ENCODE peak calls at places on chromosomes 6 and 20, in four cellular contexts. T is HCT116, H is HepG2, Z is K562. R is an unnamed sample. For H3K4me1, the result is how much of the 10 kb centered on the place peaks cover.

GRCh38 chr20:60069626-60070025 is 111.4 kb downstream of the CDH26 start:
- DNase-seq in T (no peak), H (no peak), Z (no peak), R (no peak)

GRCh38 chr20:44038681-44039123 is 124.0 kb downstream of the TOX2 start:
- DNase-seq in T (no peak), H (no peak), Z (no peak), R (no peak)

GRCh38 chr6:85163553-85163952 is 286.3 kb upstream of the NT5E start:
- DNase-seq in T (no peak), H (no peak), Z (no peak), R (no peak)

GRCh38 chr20:49747707-49748524 is 34.2 kb upstream of the B4GALT5 start:
- DNase-seq in T (no peak), H (peak), Z (peak), R (no peak)

GRCh38 chr6:37111156-37111461 is 58.8 kb upstream of the PIM1 start:
- DNase-seq in T (no peak), H (no peak), Z (no peak), R (no peak)

GRCh38 chr6:21348462-21349195 is 244.9 kb upstream of the SOX4 start:
- DNase-seq in T (no peak), H (no peak), Z (no peak), R (peak)

GRCh38 chr6:111660531-111660930 is 54.9 kb upstream of the TRAF3IP2 start:
- DNase-seq in T (no peak), H (no peak), Z (no peak), R (no peak)

GRCh38 chr20:15895560-15896084 is 677.6 kb downstream of the KIF16B start:
- DNase-seq in T (no peak), H (no peak), Z (no peak), R (no peak)

GRCh38 chr6:16154904-16155303 is 26.0 kb downstream of the MYLIP start:
- DNase-seq in T (no peak), H (no peak), Z (no peak), R (no peak)

GRCh38 chr20:49349678-49350077 is 71.8 kb upstream of the ZNFX1 start:
- DNase-seq in T (no peak), H (no peak), Z (no peak), R (no peak)

GRCh38 chr6:170128346-170128745 is 162.5 kb downstream of the DLL1 start:
- DNase-seq in T (no peak), H (no peak), Z (no peak), R (no peak)

GRCh38 chr6:81696505-81696904 is 56.0 kb downstream of the TENT5A start:
- DNase-seq in T (no peak), H (peak), Z (no peak), R (no peak)

GRCh38 chr6:30855429-30856069 is 28.8 kb upstream of the DDR1 start:
- DNase-seq in T (no peak), H (peak), Z (no peak), R (no peak)

GRCh38 chr6:161439093-161439492 is 165.2 kb upstream of the AGPAT4 start:
- DNase-seq in T (peak), H (no peak), Z (peak), R (peak)

GRCh38 chr6:105835373-105835772 is 250.8 kb upstream of the PRDM1 start:
- DNase-seq in T (peak), H (peak), Z (peak), R (no peak)

GRCh38 chr6:141203902-141204575 is 928.7 kb upstream of the GJE1 start:
- DNase-seq in T (no peak), H (no peak), Z (no peak), R (no peak)

GRCh38 chr6:25878721-25879322 is 4.8 kb upstream of the SLC17A3 start:
- DNase-seq in T (no peak), H (no peak), Z (no peak), R (no peak)

GRCh38 chr6:33609444-33610034 is 11.6 kb upstream of the ITPR3 start:
- DNase-seq in T (no peak), H (no peak), Z (no peak), R (no peak)

GRCh38 chr6:140385686-140386085 is 1011.2 kb upstream of the CITED2 start:
- DNase-seq in T (no peak), H (no peak), Z (no peak), R (no peak)

GRCh38 chr6:1624071-1624847 is 14.5 kb downstream of the FOXC1 start:
- DNase-seq in T (no peak), H (no peak), Z (no peak), R (no peak)

GRCh38 chr20:44268802-44269201 is 21.7 kb downstream of the GDAP1L1 start:
- DNase-seq in T (no peak), H (no peak), Z (no peak), R (no peak)

GRCh38 chr6:101614774-101615173 is 221.3 kb downstream of the GRIK2 start:
- DNase-seq in T (peak), H (no peak), Z (no peak), R (peak)

GRCh38 chr6:87291879-87292278 is 30.5 kb upstream of the SMIM8 start:
- DNase-seq in T (no peak), H (no peak), Z (no peak), R (no peak)

GRCh38 chr6:3559561-3559960 is 102.7 kb upstream of the SLC22A23 start:
- DNase-seq in T (no peak), H (no peak), Z (no peak), R (no peak)

GRCh38 chr6:143806282-143807102 is 36.6 kb upstream of the LTV1 start:
- DNase-seq in T (no peak), H (no peak), Z (peak), R (no peak)

GRCh38 chr20:58995461-58996225 is 11.4 kb downstream of the CTSZ start:
- DNase-seq in T (no peak), H (peak), Z (no peak), R (no peak)

GRCh38 chr6:128605961-128606360 is 85.6 kb upstream of the PTPRK start:
- DNase-seq in T (no peak), H (no peak), Z (no peak), R (no peak)

GRCh38 chr6:122530440-122531046 is 58.9 kb upstream of the SERINC1 start:
- DNase-seq in T (peak), H (peak), Z (peak), R (peak)

GRCh38 chr20:2984956-2985661 is 58.3 kb upstream of the GNRH2 start:
- DNase-seq in T (no peak), H (no peak), Z (no peak), R (no peak)

GRCh38 chr6:169291148-169291547 is 37.5 kb upstream of the THBS2 start:
- DNase-seq in T (no peak), H (no peak), Z (no peak), R (no peak)

GRCh38 chr6:21037453-21037852 is 503.2 kb downstream of the CDKAL1 start:
- DNase-seq in T (no peak), H (no peak), Z (no peak), R (no peak)

GRCh38 chr6:137111296-137112066 is 62.0 kb downstream of the IL22RA2 start:
- DNase-seq in T (no peak), H (no peak), Z (no peak), R (no peak)

GRCh38 chr6:36769676-36770499 is 69.4 kb downstream of the CPNE5 start:
- DNase-seq in T (no peak), H (no peak), Z (no peak), R (no peak)

GRCh38 chr6:129671442-129672344 is 38.3 kb downstream of the ARHGAP18 start:
- DNase-seq in T (no peak), H (peak), Z (peak), R (no peak)

DNA sequence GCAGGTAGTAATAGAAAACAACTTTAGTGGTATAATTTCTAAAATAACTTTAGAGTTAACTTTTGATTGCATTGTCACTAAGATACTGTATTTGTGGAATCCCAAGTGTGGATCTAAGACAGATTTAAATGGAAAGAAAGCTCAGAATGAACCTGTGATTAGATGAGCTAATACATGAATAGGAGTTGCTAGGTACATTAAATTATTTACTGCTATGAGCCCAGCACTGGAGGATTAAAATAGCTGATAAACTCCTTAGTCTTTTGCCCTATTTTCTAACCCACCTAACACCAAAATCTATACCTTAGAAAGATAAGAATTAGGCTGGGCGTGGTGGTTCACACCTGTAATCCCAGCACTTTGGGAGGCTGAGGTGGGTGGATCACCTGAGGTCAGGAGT is 10.8 kb downstream of the SNRPC start:
- DNase-seq in T (no peak), H (no peak), Z (no peak), R (no peak)
- H3K4me1 ChIP-seq in T (under half), H (under half), Z (under half), R (under half)

GRCh38 chr20:19015326-19015725 is 197.1 kb upstream of the SLC24A3 start:
- DNase-seq in T (no peak), H (no peak), Z (no peak), R (no peak)
- TF ChIP-seq TCF7L2 in T (no peak), H (no peak), Z (no peak), R (no peak)

GRCh38 chr20:17875106-17875980 is 93.3 kb downstream of the SNX5 start:
- DNase-seq in T (no peak), H (peak), Z (no peak), R (no peak)
- H3K4me3 ChIP-seq in T (no peak), H (peak), Z (no peak), R (no peak)

GRCh38 chr20:61967300-61967699 is 98.4 kb downstream of the TAF4 start:
- DNase-seq in T (no peak), H (no peak), Z (no peak), R (no peak)

GRCh38 chr20:61966492-61967244 is 99.0 kb downstream of the TAF4 start:
- DNase-seq in T (no peak), H (peak), Z (no peak), R (no peak)

GRCh38 chr20:61969806-61970205 is 95.9 kb downstream of the TAF4 start:
- DNase-seq in T (no peak), H (no peak), Z (no peak), R (no peak)

GRCh38 chr20:61968932-61969331 is 96.7 kb downstream of the TAF4 start:
- DNase-seq in T (no peak), H (no peak), Z (no peak), R (no peak)

GRCh38 chr20:61968036-61968810 is 97.5 kb downstream of the TAF4 start:
- DNase-seq in T (no peak), H (no peak), Z (no peak), R (no peak)
- H3K4me1 ChIP-seq in T (under half), H (under half), Z (under half), R (under half)

GRCh38 chr6:117521785-117522502 is 39.5 kb downstream of the DCBLD1 start:
- DNase-seq in T (no peak), H (no peak), Z (no peak), R (no peak)
- TF ChIP-seq TCF7L2 in T (no peak), H (no peak), Z (no peak), R (no peak)

DNA sequence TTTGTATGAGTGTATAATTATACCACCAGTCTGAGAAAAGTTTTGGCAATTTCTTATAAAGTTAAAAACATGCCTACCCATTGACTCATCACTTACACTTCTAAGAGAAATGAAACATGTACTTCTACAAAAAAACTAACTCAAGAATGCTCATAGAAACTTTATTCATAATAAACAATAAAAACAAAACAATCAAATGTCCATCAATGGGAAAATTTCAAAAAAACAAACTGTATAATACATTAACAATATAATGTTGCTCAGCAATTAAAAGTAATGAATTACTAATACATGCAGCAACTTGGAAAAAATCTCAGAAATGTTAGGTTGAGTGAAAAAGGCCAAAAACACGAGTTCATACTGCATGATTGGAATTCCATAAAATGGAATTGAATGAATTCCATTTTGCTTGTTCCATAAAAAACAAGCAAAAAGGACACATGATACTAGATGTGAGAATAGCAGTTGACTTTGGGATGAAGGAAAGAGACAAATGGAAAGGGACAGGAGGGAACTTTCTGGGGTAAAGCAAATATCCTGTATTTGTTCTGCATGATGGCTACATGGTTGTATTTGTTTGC is 726.6 kb downstream of the RFPL4B start:
- DNase-seq in T (no peak), H (no peak), Z (no peak), R (no peak)
- H3K4me3 ChIP-seq in T (no peak), H (no peak), Z (no peak), R (no peak)

GRCh38 chr6:109007521-109007920 is 87.1 kb downstream of the SESN1 start:
- DNase-seq in T (no peak), H (no peak), Z (no peak), R (no peak)

GRCh38 chr6:109008061-109008460 is 86.6 kb downstream of the SESN1 start:
- DNase-seq in T (no peak), H (no peak), Z (no peak), R (no peak)

GRCh38 chr6:109008951-109009760 is 85.5 kb downstream of the SESN1 start:
- DNase-seq in T (peak), H (peak), Z (peak), R (peak)

GRCh38 chr6:109008537-109008950 is 86.1 kb downstream of the SESN1 start:
- DNase-seq in T (no peak), H (no peak), Z (no peak), R (peak)

DNA sequence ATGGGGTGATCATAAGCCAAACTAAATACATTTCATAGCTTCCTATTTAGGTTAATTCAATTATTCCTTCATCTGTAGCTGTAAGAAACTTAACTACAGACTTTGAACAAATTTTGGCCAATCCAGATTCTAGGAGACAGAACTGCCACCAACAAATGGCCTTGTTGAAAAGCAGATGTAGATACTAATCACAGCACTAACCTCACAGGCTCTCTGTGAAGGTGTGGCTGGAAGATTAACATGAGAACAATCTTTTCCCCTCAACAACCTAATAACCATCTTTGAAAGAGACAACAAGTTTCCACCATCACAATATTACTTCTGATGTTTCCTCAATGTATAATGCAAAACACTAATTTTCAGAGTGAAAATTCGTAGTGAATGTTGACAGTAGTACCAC is 87.8 kb downstream of the SESN1 start:
- DNase-seq in T (no peak), H (no peak), Z (no peak), R (no peak)
- H3K4me1 ChIP-seq in T (under half), H (half or more), Z (under half), R (under half)

DNA sequence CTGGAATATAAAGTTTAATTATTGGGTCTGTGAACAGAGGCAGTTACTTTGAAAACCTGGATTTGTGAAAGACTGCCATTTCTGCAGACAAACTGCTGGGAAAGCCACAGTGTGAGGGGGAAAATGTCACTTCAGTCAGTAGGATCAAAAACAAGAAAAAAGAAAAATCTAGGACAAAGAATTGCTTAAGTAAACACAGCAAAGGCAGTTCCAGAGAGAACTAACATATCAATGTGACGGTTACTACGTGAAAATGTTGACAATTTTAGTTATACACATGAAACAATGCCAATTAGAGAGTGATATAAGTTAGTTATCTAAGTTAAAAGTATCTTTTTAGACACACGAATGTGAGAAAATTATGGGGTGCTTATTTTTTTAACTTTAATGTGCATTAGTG is 270.4 kb upstream of the RUNX2 start:
- DNase-seq in T (no peak), H (no peak), Z (no peak), R (no peak)
- TF ChIP-seq TCF7L2 in T (no peak), H (no peak), Z (no peak), R (no peak)

DNA sequence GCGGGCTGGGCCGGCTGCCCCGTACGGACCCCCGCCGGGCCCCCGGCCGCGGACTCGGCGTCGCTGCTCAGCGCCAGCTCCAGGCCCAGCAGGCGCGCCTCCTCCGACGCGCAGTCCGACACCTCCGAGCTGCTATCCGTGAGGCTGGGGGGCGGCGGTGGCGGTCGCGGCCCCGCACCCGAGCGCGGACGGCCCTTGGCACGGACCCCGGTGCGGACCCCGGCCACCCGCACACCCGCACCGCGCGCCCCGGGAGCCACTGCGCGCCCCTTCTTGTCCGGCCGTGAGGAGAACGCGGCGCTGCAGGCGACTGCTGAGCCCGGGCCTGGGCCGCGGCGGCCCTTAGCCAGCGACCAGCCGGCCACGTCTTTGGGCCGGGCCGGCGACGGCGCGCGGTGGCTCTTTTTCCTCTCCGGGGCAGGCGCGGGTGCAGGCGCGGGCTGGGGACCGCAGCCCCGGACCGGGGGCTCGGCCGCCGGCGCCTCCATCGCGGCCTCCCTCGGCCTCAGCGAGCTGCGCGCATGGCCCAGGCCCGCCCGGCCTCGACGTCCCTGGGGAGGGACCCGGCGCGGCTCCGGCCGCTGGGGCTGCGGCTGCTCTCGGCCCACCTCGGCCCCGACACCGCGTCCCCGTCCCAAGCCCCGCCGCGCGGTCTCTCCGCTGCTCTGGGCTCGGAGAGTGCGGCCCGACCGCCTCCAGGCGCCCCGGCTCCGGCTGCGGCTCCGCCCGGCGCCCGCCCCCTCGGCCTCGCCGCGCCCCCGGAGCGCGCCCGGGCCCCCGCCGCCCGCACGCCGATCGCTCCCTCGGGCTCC is 12.9 kb upstream of the TLDC2 start:
- DNase-seq in T (no peak), H (no peak), Z (no peak), R (no peak)
- H3K4me3 ChIP-seq in T (peak), H (peak), Z (peak), R (peak)

R was measured in Panc1.